ENCODE peak calls at places on chromosomes 11 and 22, in eight cellular contexts. M is activated T-helper 1 cell treated with anti-CD3 and anti-CD28 coated beads, Interleukin-12 subunit alpha, Interleukin-12 subunit beta, Interleukin-2, Interleukin-4 antibody, amounts not matched to agents 30 ng/mL and 10 ng/mL and 1 ng/mL, durations not matched to agents 14 hours and 24 hours and 36 hours; Q is prostate gland; H is endothelial cell; K is GM13977; L is NCI-H1417; F is mesenteric fat pad; B is adrenal gland. N is an unnamed sample.
A peak's percentile ranks its signal among the peaks of the same experiment; 100 is the strongest.

GRCh38 chr11:100639140-100639539 is 47.9 kb upstream of the ARHGAP42 start:
- DNase-seq in M (no peak), Q (peak; percentile 49), H (no peak), K (no peak), L (no peak), F (no peak), B (no peak), N (no peak)

GRCh38 chr22:47142427-47143046 is 380.1 kb downstream of the TBC1D22A start:
- DNase-seq in M (no peak), Q (no peak), H (no peak), K (no peak), L (no peak), F (no peak), B (no peak), N (no peak)

GRCh38 chr22:47623740-47624103 is 861.3 kb downstream of the TBC1D22A start:
- DNase-seq in M (no peak), Q (no peak), H (no peak), K (no peak), L (no peak), F (peak; percentile 81), B (no peak), N (no peak)

GRCh38 chr22:48586799-48587185 is 1240.9 kb downstream of the BRD1 start:
- DNase-seq in M (no peak), Q (no peak), H (no peak), K (no peak), L (no peak), F (no peak), B (no peak), N (no peak)

GRCh38 chr22:29397791-29398190 is 9.4 kb upstream of the AP1B1 start:
- DNase-seq in M (no peak), Q (no peak), H (no peak), K (no peak), L (no peak), F (peak; percentile 67), B (no peak), N (no peak)

GRCh38 chr22:34414467-34415440 is 494.5 kb upstream of the LARGE1 start:
- DNase-seq in M (no peak), Q (peak; percentile 61), H (peak; percentile 26), K (peak; percentile 25), L (peak; percentile 46), F (no peak), B (peak; percentile 31), N (peak; percentile 69)

GRCh38 chr22:16601437-16602223 is 9.0 kb upstream of the CCT8L2 start:
- DNase-seq in M (no peak), Q (no peak), H (no peak), K (no peak), L (no peak), F (no peak), B (no peak), N (no peak)

GRCh38 chr11:48307760-48308386 is 1.9 kb downstream of the OR4S1 start:
- DNase-seq in M (peak; percentile 43), Q (peak; percentile 12), H (peak; percentile 49), K (peak; percentile 47), L (peak; percentile 74), F (no peak), B (peak; percentile 66), N (peak; percentile 51)

GRCh38 chr22:23121026-23121823 is 20.6 kb downstream of the RSPH14 start:
- DNase-seq in M (no peak), Q (no peak), H (no peak), K (no peak), L (no peak), F (no peak), B (no peak), N (no peak)

GRCh38 chr11:126357969-126358762 is 2.7 kb downstream of the ST3GAL4 start:
- DNase-seq in M (no peak), Q (no peak), H (no peak), K (no peak), L (no peak), F (no peak), B (no peak), N (no peak)

GRCh38 chr22:32987081-32987631 is 71.0 kb downstream of the SYN3 start:
- DNase-seq in M (no peak), Q (no peak), H (no peak), K (no peak), L (no peak), F (no peak), B (peak; percentile 54), N (no peak)